ENCODE peak calls at places on chromosomes 11 and 22, in seven cellular contexts. B is ovary; H is pulmonary artery endothelial cell; P is activated CD4-positive, alpha-beta T cell treated with anti-CD3 and anti-CD28 coated beads, Interleukin-2, amount 50 U/mL, for 24 hours; O is GDM1; K is GM23338; Y is WTC11. S is an unnamed sample.

GRCh38 chr11:107819361-107820014 is 39.1 kb downstream of the SLC35F2 start:
- DNase-seq in P (no peak), K (no peak), B (no peak), Y (no peak), H (peak; percentile 37), O (no peak), S (no peak)

GRCh38 chr11:117584056-117584830 is 212.8 kb downstream of the DSCAML1 start:
- DNase-seq in K (no peak), B (no peak), Y (no peak), H (no peak), O (no peak), P (no peak), S (no peak)

GRCh38 chr11:74446445-74446844 is 20.9 kb downstream of the KCNE3 start:
- DNase-seq in B (no peak), Y (no peak), O (no peak), K (no peak), P (no peak), H (no peak), S (no peak)

GRCh38 chr11:119551726-119552510 is 128.9 kb upstream of the THY1 start:
- DNase-seq in B (no peak), Y (no peak), K (peak; percentile 24), O (no peak), P (no peak), H (no peak), S (no peak)

GRCh38 chr11:117286588-117286987 is 4.6 kb upstream of the BACE1-AS start:
- DNase-seq in Y (no peak), H (no peak), K (no peak), P (no peak), B (no peak), O (no peak), S (no peak)

GRCh38 chr22:40928657-40929056 is 22.5 kb upstream of the RBX1 start:
- DNase-seq in B (no peak), H (no peak), O (no peak), P (no peak), Y (no peak), K (no peak), S (no peak)

GRCh38 chr11:85949798-85950197 is 94.6 kb downstream of the CCDC83 start:
- DNase-seq in Y (no peak), O (no peak), K (no peak), H (no peak), P (no peak), B (no peak), S (no peak)

GRCh38 chr22:37021710-37022482 is 2.4 kb downstream of the MPST start:
- DNase-seq in B (no peak), Y (peak; percentile 69), K (peak; percentile 82), P (peak; percentile 32), H (no peak), O (peak; percentile 31), S (peak; percentile 17)

GRCh38 chr22:36461665-36462474 is 19.6 kb downstream of the TXN2 start:
- DNase-seq in Y (no peak), O (no peak), P (no peak), K (peak; percentile 73), H (peak; percentile 75), B (no peak), S (no peak)

GRCh38 chr11:122098223-122098980 is 17.6 kb downstream of the BLID start:
- DNase-seq in B (no peak), O (no peak), K (no peak), H (no peak), P (no peak), Y (no peak), S (no peak)

GRCh38 chr11:128772814-128773213 is 78.9 kb downstream of the FLI1 start:
- DNase-seq in P (peak; percentile 24), Y (no peak), B (no peak), H (no peak), K (no peak), O (no peak), S (no peak)

GRCh38 chr22:33803371-33803770 is 116.9 kb downstream of the LARGE1 start:
- DNase-seq in H (no peak), P (no peak), K (no peak), O (no peak), B (peak; percentile 14), Y (no peak), S (no peak)

GRCh38 chr11:95256204-95256819 is 25.3 kb upstream of the SESN3 start:
- DNase-seq in Y (no peak), P (no peak), H (no peak), B (no peak), O (no peak), K (no peak), S (no peak)

GRCh38 chr11:14413307-14414072 is 54.5 kb upstream of the RRAS2 start:
- DNase-seq in B (no peak), K (peak; percentile 86), O (no peak), H (no peak), Y (peak; percentile 64), P (no peak), S (no peak)

GRCh38 chr11:19315511-19315910 is 74.8 kb upstream of the E2F8 start:
- DNase-seq in H (no peak), O (no peak), Y (no peak), P (no peak), K (no peak), B (no peak), S (no peak)

GRCh38 chr22:23180893-23181762 is 819 bp downstream of the BCR start:
- DNase-seq in O (no peak), K (peak; percentile 47), Y (no peak), B (no peak), H (no peak), P (no peak), S (no peak)

GRCh38 chr11:19903620-19904069 is 191.0 kb downstream of the NAV2 start:
- DNase-seq in B (peak; percentile 72), P (peak; percentile 3), K (peak; percentile 93), H (peak; percentile 55), Y (peak; percentile 85), O (peak; percentile 2), S (peak; percentile 39)

GRCh38 chr22:29071261-29072045 is 1.4 kb upstream of the KREMEN1 start:
- DNase-seq in P (peak; percentile 13), O (no peak), H (no peak), B (peak; percentile 57), Y (peak; percentile 77), K (peak; percentile 91), S (no peak)

GRCh38 chr11:129213261-129213660 is 21.1 kb upstream of the ARHGAP32 start:
- DNase-seq in K (no peak), Y (no peak), B (no peak), O (no peak), P (no peak), H (no peak), S (no peak)